ENCODE peak calls at places on chromosomes 7 and 10, in ten cellular contexts. One of them, this sample, is unnamed.

GRCh38 chr7:124649397-124650029 is 116.1 kb downstream of the GPR37 start:
- DNase-seq in upper lobe of right lung: no peak
- DNase-seq in fibroblast of lung: no peak
- DNase-seq in cardiac muscle cell: no peak
- DNase-seq in tibial artery: no peak
- DNase-seq in gastrocnemius medialis: no peak
- DNase-seq in CD8-positive, alpha-beta T cell: no peak
- DNase-seq in left lung: no peak
- DNase-seq in stomach: no peak
- DNase-seq in PC-3: no peak
- DNase-seq in this sample: no peak

GRCh38 chr10:78650122-78650521 is 418.6 kb upstream of the ZMIZ1 start:
- DNase-seq in stomach: no peak
- DNase-seq in tibial artery: no peak
- DNase-seq in gastrocnemius medialis: no peak
- DNase-seq in fibroblast of lung: peak; percentile 19
- DNase-seq in cardiac muscle cell: no peak
- DNase-seq in CD8-positive, alpha-beta T cell: no peak
- DNase-seq in left lung: no peak
- DNase-seq in PC-3: peak; percentile 89
- DNase-seq in upper lobe of right lung: no peak
- DNase-seq in this sample: no peak

GRCh38 chr7:105270117-105270516 is 118.6 kb downstream of the SRPK2 start:
- DNase-seq in gastrocnemius medialis: no peak
- DNase-seq in upper lobe of right lung: no peak
- DNase-seq in tibial artery: no peak
- DNase-seq in left lung: no peak
- DNase-seq in fibroblast of lung: no peak
- DNase-seq in PC-3: no peak
- DNase-seq in stomach: no peak
- DNase-seq in CD8-positive, alpha-beta T cell: no peak
- DNase-seq in cardiac muscle cell: no peak
- DNase-seq in this sample: no peak

GRCh38 chr7:30276203-30276900 is 8.0 kb upstream of the ZNRF2 start:
- DNase-seq in PC-3: peak; percentile 82
- DNase-seq in left lung: no peak
- DNase-seq in tibial artery: no peak
- DNase-seq in gastrocnemius medialis: peak; percentile 11
- DNase-seq in stomach: peak; percentile 39
- DNase-seq in upper lobe of right lung: no peak
- DNase-seq in cardiac muscle cell: peak; percentile 75
- DNase-seq in CD8-positive, alpha-beta T cell: peak; percentile 55
- DNase-seq in fibroblast of lung: peak; percentile 46
- DNase-seq in this sample: peak; percentile 35

GRCh38 chr10:42940487-42941157 is 136.2 kb upstream of the RET start:
- DNase-seq in cardiac muscle cell: no peak
- DNase-seq in CD8-positive, alpha-beta T cell: no peak
- DNase-seq in tibial artery: no peak
- DNase-seq in upper lobe of right lung: peak; percentile 53
- DNase-seq in left lung: no peak
- DNase-seq in gastrocnemius medialis: no peak
- DNase-seq in fibroblast of lung: no peak
- DNase-seq in PC-3: no peak
- DNase-seq in stomach: no peak
- DNase-seq in this sample: no peak

GRCh38 chr7:77680266-77680665 is 16.0 kb upstream of the RSBN1L start:
- DNase-seq in left lung: no peak
- DNase-seq in gastrocnemius medialis: no peak
- DNase-seq in upper lobe of right lung: no peak
- DNase-seq in stomach: no peak
- DNase-seq in cardiac muscle cell: no peak
- DNase-seq in CD8-positive, alpha-beta T cell: no peak
- DNase-seq in PC-3: peak; percentile 36
- DNase-seq in tibial artery: no peak
- DNase-seq in fibroblast of lung: no peak
- DNase-seq in this sample: no peak

GRCh38 chr10:110733256-110733952 is 89.3 kb downstream of the RBM20 start:
- DNase-seq in upper lobe of right lung: no peak
- DNase-seq in cardiac muscle cell: no peak
- DNase-seq in PC-3: peak; percentile 16
- DNase-seq in left lung: no peak
- DNase-seq in tibial artery: no peak
- DNase-seq in CD8-positive, alpha-beta T cell: no peak
- DNase-seq in stomach: no peak
- DNase-seq in fibroblast of lung: peak; percentile 17
- DNase-seq in gastrocnemius medialis: no peak
- DNase-seq in this sample: no peak

GRCh38 chr10:3363316-3364070 is 190.9 kb upstream of the PITRM1 start:
- DNase-seq in tibial artery: no peak
- DNase-seq in upper lobe of right lung: no peak
- DNase-seq in cardiac muscle cell: peak; percentile 28
- DNase-seq in fibroblast of lung: no peak
- DNase-seq in gastrocnemius medialis: no peak
- DNase-seq in PC-3: no peak
- DNase-seq in left lung: no peak
- DNase-seq in CD8-positive, alpha-beta T cell: no peak
- DNase-seq in stomach: no peak
- DNase-seq in this sample: no peak

DNA sequence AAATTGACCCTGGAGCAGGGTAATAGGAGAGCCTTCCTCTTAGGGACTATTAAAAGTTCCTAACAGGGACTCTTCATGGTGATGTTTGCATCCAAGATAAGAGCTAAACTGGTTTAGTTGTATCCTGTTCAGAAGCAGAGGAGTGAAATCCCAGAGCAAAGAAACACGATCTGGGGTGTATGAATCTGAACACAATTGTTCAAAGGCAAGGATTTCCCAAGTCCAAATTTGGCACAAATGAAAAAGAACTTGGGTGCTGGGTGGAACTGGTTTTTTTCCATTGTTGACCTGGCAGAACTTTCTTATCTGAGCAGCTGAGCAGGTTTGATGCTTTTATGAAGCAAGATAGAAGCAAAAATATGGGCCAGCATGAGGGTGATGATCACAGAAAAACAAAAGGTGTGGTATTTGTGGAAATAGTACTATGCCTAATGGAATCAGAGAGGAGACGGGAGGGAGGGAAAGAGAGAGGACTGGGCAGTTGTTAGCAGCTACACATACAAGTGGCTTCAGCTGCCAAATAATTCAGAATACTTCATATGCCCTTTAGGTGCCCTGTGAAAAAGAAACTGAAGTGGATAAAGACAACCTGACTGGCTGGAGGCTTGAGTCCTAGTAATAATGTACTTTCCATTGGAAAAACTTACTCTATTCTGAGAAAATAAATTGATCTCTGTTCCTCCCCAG is 6.1 kb downstream of the AGFG2 start:
- DNase-seq in fibroblast of lung: no peak
- DNase-seq in PC-3: peak; percentile 51
- DNase-seq in left lung: no peak
- DNase-seq in stomach: peak; percentile 35
- DNase-seq in cardiac muscle cell: peak; percentile 47
- DNase-seq in upper lobe of right lung: no peak
- DNase-seq in gastrocnemius medialis: no peak
- DNase-seq in tibial artery: no peak
- DNase-seq in CD8-positive, alpha-beta T cell: no peak
- DNase-seq in this sample: no peak
- H3K4me3 ChIP-seq in fibroblast of lung: no peak overlapping the region
- H3K4me3 ChIP-seq in PC-3: peak overlapping the region; percentile 46
- H3K4me3 ChIP-seq in left lung: no peak overlapping the region
- H3K4me3 ChIP-seq in stomach: no peak overlapping the region
- H3K4me3 ChIP-seq in cardiac muscle cell: no peak overlapping the region
- H3K4me3 ChIP-seq in upper lobe of right lung: no peak overlapping the region
- H3K4me3 ChIP-seq in gastrocnemius medialis: no peak overlapping the region
- H3K4me3 ChIP-seq in tibial artery: no peak overlapping the region
- H3K4me3 ChIP-seq in CD8-positive, alpha-beta T cell: peak overlapping the region; percentile 0
- H3K4me3 ChIP-seq in this sample: peak overlapping the region; percentile 7

GRCh38 chr7:139720705-139721231 is 57.0 kb downstream of the HIPK2 start:
- DNase-seq in PC-3: peak; percentile 81
- DNase-seq in tibial artery: no peak
- DNase-seq in fibroblast of lung: no peak
- DNase-seq in left lung: no peak
- DNase-seq in cardiac muscle cell: no peak
- DNase-seq in gastrocnemius medialis: no peak
- DNase-seq in CD8-positive, alpha-beta T cell: no peak
- DNase-seq in upper lobe of right lung: no peak
- DNase-seq in stomach: peak; percentile 25
- DNase-seq in this sample: no peak

GRCh38 chr7:139722604-139723003 is 55.2 kb downstream of the HIPK2 start:
- DNase-seq in fibroblast of lung: no peak
- DNase-seq in gastrocnemius medialis: no peak
- DNase-seq in CD8-positive, alpha-beta T cell: no peak
- DNase-seq in tibial artery: no peak
- DNase-seq in upper lobe of right lung: no peak
- DNase-seq in PC-3: no peak
- DNase-seq in cardiac muscle cell: no peak
- DNase-seq in left lung: no peak
- DNase-seq in stomach: no peak
- DNase-seq in this sample: no peak

GRCh38 chr7:139721844-139722243 is 56.0 kb downstream of the HIPK2 start:
- DNase-seq in PC-3: no peak
- DNase-seq in left lung: no peak
- DNase-seq in upper lobe of right lung: no peak
- DNase-seq in CD8-positive, alpha-beta T cell: no peak
- DNase-seq in gastrocnemius medialis: no peak
- DNase-seq in cardiac muscle cell: no peak
- DNase-seq in tibial artery: no peak
- DNase-seq in stomach: no peak
- DNase-seq in fibroblast of lung: no peak
- DNase-seq in this sample: no peak

GRCh38 chr7:139720186-139720585 is 57.6 kb downstream of the HIPK2 start:
- DNase-seq in gastrocnemius medialis: no peak
- DNase-seq in PC-3: no peak
- DNase-seq in left lung: no peak
- DNase-seq in cardiac muscle cell: no peak
- DNase-seq in tibial artery: no peak
- DNase-seq in stomach: no peak
- DNase-seq in fibroblast of lung: no peak
- DNase-seq in CD8-positive, alpha-beta T cell: no peak
- DNase-seq in upper lobe of right lung: no peak
- DNase-seq in this sample: no peak

GRCh38 chr7:139721417-139721816 is 56.4 kb downstream of the HIPK2 start:
- DNase-seq in fibroblast of lung: no peak
- DNase-seq in upper lobe of right lung: no peak
- DNase-seq in stomach: no peak
- DNase-seq in CD8-positive, alpha-beta T cell: no peak
- DNase-seq in PC-3: no peak
- DNase-seq in left lung: no peak
- DNase-seq in tibial artery: no peak
- DNase-seq in cardiac muscle cell: no peak
- DNase-seq in gastrocnemius medialis: no peak
- DNase-seq in this sample: no peak
- H3K4me1 ChIP-seq in fibroblast of lung: peaks cover 12% of the 10 kb centered on the region
- H3K4me1 ChIP-seq in upper lobe of right lung: peaks cover 62% of the 10 kb centered on the region
- H3K4me1 ChIP-seq in stomach: peaks cover 48% of the 10 kb centered on the region
- H3K4me1 ChIP-seq in CD8-positive, alpha-beta T cell: peaks cover 21% of the 10 kb centered on the region
- H3K4me1 ChIP-seq in PC-3: peaks cover 56% of the 10 kb centered on the region
- H3K4me1 ChIP-seq in left lung: peaks cover 88% of the 10 kb centered on the region
- H3K4me1 ChIP-seq in tibial artery: peaks cover 25% of the 10 kb centered on the region
- H3K4me1 ChIP-seq in cardiac muscle cell: peaks cover 15% of the 10 kb centered on the region
- H3K4me1 ChIP-seq in gastrocnemius medialis: peaks cover 58% of the 10 kb centered on the region
- H3K4me1 ChIP-seq in this sample: no peaks in the 10 kb centered on the region

DNA sequence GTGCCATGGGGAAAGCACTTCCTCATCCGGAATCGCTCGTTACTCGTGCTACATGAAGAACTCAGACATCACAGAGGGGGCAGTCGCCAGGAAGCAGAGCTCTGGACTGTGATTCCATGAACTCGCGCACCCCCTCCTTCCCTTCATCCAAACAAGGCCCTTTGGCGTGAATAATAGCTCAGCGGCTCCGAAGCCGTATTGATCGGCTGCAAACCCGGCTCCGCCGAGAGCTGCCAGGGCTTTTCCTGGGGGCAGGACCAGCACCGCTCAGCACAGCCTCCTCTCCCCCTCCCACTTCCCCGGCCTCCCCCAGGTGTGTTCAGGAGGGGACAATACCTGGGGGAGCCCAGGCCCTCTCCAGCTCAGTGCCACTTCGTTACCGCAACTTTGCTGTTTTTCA is 129.0 kb upstream of the TCF7L2 start:
- DNase-seq in PC-3: no peak
- DNase-seq in stomach: no peak
- DNase-seq in cardiac muscle cell: no peak
- DNase-seq in upper lobe of right lung: no peak
- DNase-seq in CD8-positive, alpha-beta T cell: no peak
- DNase-seq in tibial artery: no peak
- DNase-seq in gastrocnemius medialis: no peak
- DNase-seq in left lung: no peak
- DNase-seq in fibroblast of lung: no peak
- DNase-seq in this sample: no peak
- H3K4me3 ChIP-seq in PC-3: no peak overlapping the region
- H3K4me3 ChIP-seq in stomach: no peak overlapping the region
- H3K4me3 ChIP-seq in cardiac muscle cell: no peak overlapping the region
- H3K4me3 ChIP-seq in upper lobe of right lung: no peak overlapping the region
- H3K4me3 ChIP-seq in CD8-positive, alpha-beta T cell: no peak overlapping the region
- H3K4me3 ChIP-seq in tibial artery: no peak overlapping the region
- H3K4me3 ChIP-seq in gastrocnemius medialis: no peak overlapping the region
- H3K4me3 ChIP-seq in left lung: no peak overlapping the region
- H3K4me3 ChIP-seq in fibroblast of lung: no peak overlapping the region
- H3K4me3 ChIP-seq in this sample: no peak overlapping the region

GRCh38 chr10:46270086-46270811 is 16.5 kb upstream of the ANTXRL start:
- DNase-seq in CD8-positive, alpha-beta T cell: no peak
- DNase-seq in left lung: no peak
- DNase-seq in PC-3: no peak
- DNase-seq in upper lobe of right lung: no peak
- DNase-seq in gastrocnemius medialis: no peak
- DNase-seq in tibial artery: no peak
- DNase-seq in cardiac muscle cell: no peak
- DNase-seq in stomach: peak; percentile 8
- DNase-seq in fibroblast of lung: no peak
- DNase-seq in this sample: no peak

GRCh38 chr10:46265981-46266505 is 20.8 kb upstream of the ANTXRL start:
- DNase-seq in gastrocnemius medialis: no peak
- DNase-seq in CD8-positive, alpha-beta T cell: no peak
- DNase-seq in cardiac muscle cell: no peak
- DNase-seq in PC-3: no peak
- DNase-seq in fibroblast of lung: no peak
- DNase-seq in stomach: peak; percentile 19
- DNase-seq in tibial artery: no peak
- DNase-seq in left lung: no peak
- DNase-seq in upper lobe of right lung: no peak
- DNase-seq in this sample: no peak

GRCh38 chr10:46266506-46266985 is 20.3 kb upstream of the ANTXRL start:
- DNase-seq in upper lobe of right lung: no peak
- DNase-seq in stomach: peak; percentile 21
- DNase-seq in PC-3: no peak
- DNase-seq in CD8-positive, alpha-beta T cell: no peak
- DNase-seq in tibial artery: no peak
- DNase-seq in cardiac muscle cell: no peak
- DNase-seq in left lung: no peak
- DNase-seq in gastrocnemius medialis: no peak
- DNase-seq in fibroblast of lung: no peak
- DNase-seq in this sample: no peak

GRCh38 chr10:46267132-46267985 is 19.4 kb upstream of the ANTXRL start:
- DNase-seq in upper lobe of right lung: no peak
- DNase-seq in gastrocnemius medialis: no peak
- DNase-seq in left lung: no peak
- DNase-seq in cardiac muscle cell: no peak
- DNase-seq in stomach: peak; percentile 9
- DNase-seq in fibroblast of lung: no peak
- DNase-seq in CD8-positive, alpha-beta T cell: no peak
- DNase-seq in tibial artery: no peak
- DNase-seq in PC-3: no peak
- DNase-seq in this sample: no peak

DNA sequence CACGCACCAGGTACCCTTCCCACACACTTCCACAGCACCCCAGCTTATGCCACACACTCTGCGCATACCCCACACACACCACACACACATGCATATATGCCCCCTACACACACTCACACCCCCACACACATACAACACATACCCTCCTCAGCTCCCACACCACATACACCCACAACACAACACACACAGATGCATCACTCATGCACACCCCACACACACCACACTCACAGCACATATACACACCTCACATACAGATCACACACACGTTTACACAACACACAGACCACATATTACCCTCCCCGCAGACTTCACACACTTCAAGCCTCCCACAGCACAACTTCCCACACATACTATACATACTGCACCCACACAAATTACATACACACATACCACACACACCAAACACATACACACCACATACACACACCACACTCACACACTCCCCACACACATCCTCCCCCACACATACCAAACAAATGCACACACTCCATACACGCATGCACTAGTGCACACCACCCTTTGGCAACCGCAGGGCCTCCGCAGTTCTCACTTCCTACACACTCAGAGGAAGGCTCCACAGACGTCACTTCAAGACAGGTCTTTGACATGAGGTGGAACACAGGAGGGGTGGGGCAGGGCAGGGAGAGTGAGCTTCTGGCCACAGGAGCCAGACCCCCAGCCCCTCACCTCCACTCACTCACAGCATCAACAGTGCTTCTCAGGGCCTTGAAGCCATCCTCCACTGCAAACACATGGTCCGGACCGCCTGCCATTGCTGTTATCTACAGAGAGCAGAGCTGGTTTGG is 18.5 kb upstream of the ANTXRL start:
- DNase-seq in fibroblast of lung: no peak
- DNase-seq in PC-3: no peak
- DNase-seq in tibial artery: no peak
- DNase-seq in CD8-positive, alpha-beta T cell: peak; percentile 59
- DNase-seq in stomach: peak; percentile 24
- DNase-seq in cardiac muscle cell: no peak
- DNase-seq in left lung: no peak
- DNase-seq in upper lobe of right lung: no peak
- DNase-seq in gastrocnemius medialis: no peak
- DNase-seq in this sample: peak; percentile 39
- H3K4me1 ChIP-seq in fibroblast of lung: no peaks in the 10 kb centered on the region
- H3K4me1 ChIP-seq in PC-3: no peaks in the 10 kb centered on the region
- H3K4me1 ChIP-seq in tibial artery: no peaks in the 10 kb centered on the region
- H3K4me1 ChIP-seq in CD8-positive, alpha-beta T cell: peaks cover 59% of the 10 kb centered on the region
- H3K4me1 ChIP-seq in stomach: no peaks in the 10 kb centered on the region
- H3K4me1 ChIP-seq in cardiac muscle cell: peaks cover 9% of the 10 kb centered on the region
- H3K4me1 ChIP-seq in left lung: no peaks in the 10 kb centered on the region
- H3K4me1 ChIP-seq in upper lobe of right lung: no peaks in the 10 kb centered on the region
- H3K4me1 ChIP-seq in gastrocnemius medialis: no peaks in the 10 kb centered on the region
- H3K4me1 ChIP-seq in this sample: peaks cover 42% of the 10 kb centered on the region